ENCODE peak calls at places on chromosomes 13 and 19, in ten cellular contexts. A, R, Y, J, T, H, F, D, M and E are unnamed samples.

GRCh38 chr13:96817336-96817941 is 176.8 kb downstream of the OXGR1 start:
- DNase-seq in A (peak; percentile 18), R (no peak), Y (no peak), J (peak; percentile 16), T (no peak), H (no peak), F (no peak), D (peak; percentile 4), M (peak; percentile 24), E (no peak)

GRCh38 chr19:46069841-46070341 is 29.1 kb upstream of the IGFL4 start:
- DNase-seq in A (no peak), R (no peak), Y (no peak), J (no peak), T (no peak), H (no peak), F (no peak), D (peak; percentile 93), M (peak; percentile 95), E (peak; percentile 77)

GRCh38 chr13:36026556-36026955 is 104.6 kb downstream of the DCLK1 start:
- DNase-seq in A (no peak), R (no peak), Y (no peak), J (no peak), T (no peak), H (no peak), F (no peak), D (no peak), M (no peak), E (no peak)

GRCh38 chr19:8505680-8506401 is 3.4 kb upstream of the PRAM1 start:
- DNase-seq in A (peak; percentile 80), R (no peak), Y (peak; percentile 48), J (peak; percentile 80), T (peak; percentile 81), H (peak; percentile 92), F (peak; percentile 73), D (peak; percentile 52), M (peak; percentile 43), E (no peak)

GRCh38 chr19:34560229-34560628 is 78.7 kb downstream of the WTIP start:
- DNase-seq in A (no peak), R (no peak), Y (no peak), J (no peak), T (no peak), H (no peak), F (no peak), D (no peak), M (no peak), E (no peak)

GRCh38 chr19:6766357-6767080 is 716 bp downstream of the SH2D3A start:
- DNase-seq in A (no peak), R (no peak), Y (no peak), J (no peak), T (no peak), H (no peak), F (no peak), D (no peak), M (no peak), E (no peak)

GRCh38 chr19:13796301-13797057 is 1.2 kb downstream of the ZSWIM4 start:
- DNase-seq in A (peak; percentile 24), R (peak; percentile 85), Y (no peak), J (peak; percentile 92), T (peak; percentile 68), H (peak; percentile 79), F (no peak), D (peak; percentile 96), M (peak; percentile 93), E (peak; percentile 56)

GRCh38 chr13:73412933-73413332 is 354.1 kb downstream of the KLF5 start:
- DNase-seq in A (no peak), R (no peak), Y (no peak), J (no peak), T (no peak), H (no peak), F (no peak), D (peak; percentile 87), M (no peak), E (no peak)

GRCh38 chr13:50341526-50341925 is 326.3 kb downstream of the KCNRG start:
- DNase-seq in A (no peak), R (no peak), Y (no peak), J (no peak), T (no peak), H (no peak), F (no peak), D (no peak), M (no peak), E (no peak)

GRCh38 chr19:29706635-29707034 is 8.4 kb downstream of the C19orf12 start:
- DNase-seq in A (no peak), R (no peak), Y (no peak), J (no peak), T (no peak), H (no peak), F (no peak), D (no peak), M (no peak), E (no peak)

GRCh38 chr19:4988770-4989251 is 19.9 kb downstream of the KDM4B start:
- DNase-seq in A (no peak), R (peak; percentile 87), Y (no peak), J (no peak), T (no peak), H (peak; percentile 73), F (no peak), D (no peak), M (peak; percentile 89), E (peak; percentile 76)

GRCh38 chr19:33876192-33876591 is 79.5 kb downstream of the KCTD15 start:
- DNase-seq in A (no peak), R (no peak), Y (no peak), J (no peak), T (no peak), H (no peak), F (no peak), D (no peak), M (no peak), E (no peak)

GRCh38 chr19:29320076-29320475 is 107.1 kb upstream of the UQCRFS1 start:
- DNase-seq in A (no peak), R (no peak), Y (no peak), J (no peak), T (no peak), H (no peak), F (no peak), D (no peak), M (no peak), E (no peak)

GRCh38 chr19:19595171-19595701 is 23.3 kb downstream of the PBX4 start:
- DNase-seq in A (no peak), R (no peak), Y (no peak), J (no peak), T (no peak), H (no peak), F (no peak), D (no peak), M (peak; percentile 19), E (no peak)

GRCh38 chr19:31338069-31338767 is 11.0 kb downstream of the TSHZ3 start:
- DNase-seq in A (peak; percentile 10), R (no peak), Y (no peak), J (no peak), T (peak; percentile 55), H (peak; percentile 68), F (no peak), D (no peak), M (peak; percentile 86), E (no peak)

GRCh38 chr13:73776137-73776785 is 357.9 kb downstream of the KLF12 start:
- DNase-seq in A (no peak), R (no peak), Y (no peak), J (no peak), T (no peak), H (no peak), F (no peak), D (no peak), M (no peak), E (no peak)

GRCh38 chr19:2551864-2552185 is 75.9 kb downstream of the GADD45B start:
- DNase-seq in A (no peak), R (no peak), Y (no peak), J (no peak), T (no peak), H (peak; percentile 18), F (no peak), D (no peak), M (no peak), E (no peak)

GRCh38 chr13:107582171-107582570 is 633.2 kb downstream of the LIG4 start:
- DNase-seq in A (no peak), R (no peak), Y (no peak), J (peak; percentile 10), T (no peak), H (no peak), F (no peak), D (no peak), M (no peak), E (no peak)

GRCh38 chr19:35119578-35119977 is 4.0 kb downstream of the FXYD3 start:
- DNase-seq in A (no peak), R (no peak), Y (no peak), J (no peak), T (no peak), H (no peak), F (no peak), D (no peak), M (no peak), E (no peak)

GRCh38 chr19:18637644-18638630 is 1.1 kb downstream of the KLHL26 start:
- DNase-seq in A (peak; percentile 44), R (no peak), Y (no peak), J (no peak), T (peak; percentile 31), H (no peak), F (no peak), D (no peak), M (no peak), E (no peak)

GRCh38 chr19:6216236-6216995 is 63.4 kb downstream of the MLLT1 start:
- DNase-seq in A (no peak), R (no peak), Y (no peak), J (no peak), T (no peak), H (no peak), F (no peak), D (no peak), M (no peak), E (no peak)

GRCh38 chr19:30710721-30711120 is 338.5 kb downstream of the ZNF536 start:
- DNase-seq in A (no peak), R (no peak), Y (no peak), J (no peak), T (no peak), H (no peak), F (no peak), D (no peak), M (no peak), E (no peak)